ENCODE peak calls at places on chromosomes 16 and 17, in four cellular contexts. L is thoracic aorta, C is immature natural killer cell, S is substantia nigra. V is an unnamed sample.

GRCh38 chr16:31004658-31005057 is 5.8 kb downstream of the STX1B start:
- DNase-seq in L (no peak), C (no peak), S (no peak), V (no peak)

GRCh38 chr17:1506649-1507254 is 9.7 kb downstream of the INPP5K start:
- DNase-seq in L (no peak), C (no peak), S (no peak), V (no peak)

GRCh38 chr16:85148959-85149358 is 36.7 kb upstream of the CIBAR2 start:
- DNase-seq in L (no peak), C (no peak), S (no peak), V (no peak)

GRCh38 chr17:60934723-60935122 is 257.1 kb downstream of the BCAS3 start:
- DNase-seq in L (no peak), C (no peak), S (no peak), V (no peak)

GRCh38 chr17:44708401-44709263 is at the start of gene DBF4B:
- DNase-seq in L (peak), C (peak), S (peak), V (peak)

GRCh38 chr17:61639818-61640217 is 48.8 kb upstream of the NACA2 start:
- DNase-seq in L (no peak), C (no peak), S (no peak), V (no peak)

GRCh38 chr16:1277945-1278282 is 22.0 kb downstream of the TPSD1 start:
- DNase-seq in L (no peak), C (no peak), S (no peak), V (no peak)

GRCh38 chr17:81641825-81642489 is 5.0 kb downstream of the TSPAN10 start:
- DNase-seq in L (no peak), C (no peak), S (no peak), V (no peak)

GRCh38 chr16:8623634-8624033 is 2.1 kb downstream of the METTL22 start:
- DNase-seq in L (no peak), C (no peak), S (no peak), V (no peak)

GRCh38 chr17:1803280-1803679 is 26.4 kb downstream of the SMYD4 start:
- DNase-seq in L (no peak), C (no peak), S (no peak), V (no peak)

GRCh38 chr16:55055262-55055661 is 124.6 kb downstream of the IRX5 start:
- DNase-seq in L (no peak), C (no peak), S (no peak), V (no peak)

GRCh38 chr16:25210758-25211157 is 6.0 kb upstream of the AQP8 start:
- DNase-seq in L (no peak), C (no peak), S (no peak), V (no peak)

GRCh38 chr17:62591323-62591722 is 36.1 kb upstream of the MRC2 start:
- DNase-seq in L (no peak), C (no peak), S (no peak), V (no peak)

GRCh38 chr17:65495255-65496060 is 66.0 kb downstream of the AXIN2 start:
- DNase-seq in L (no peak), C (no peak), S (no peak), V (no peak)

GRCh38 chr17:2795412-2796163 is 650 bp upstream of the RAP1GAP2 start:
- DNase-seq in L (no peak), C (no peak), S (no peak), V (no peak)

GRCh38 chr16:14109782-14110727 is 38.9 kb downstream of the MRTFB start:
- DNase-seq in L (no peak), C (no peak), S (no peak), V (no peak)

GRCh38 chr16:80346160-80346632 is 194.6 kb upstream of the DYNLRB2 start:
- DNase-seq in L (no peak), C (no peak), S (no peak), V (no peak)

GRCh38 chr16:57592591-57593003 is 35.8 kb upstream of the ADGRG1 start:
- DNase-seq in L (no peak), C (peak), S (no peak), V (no peak)

GRCh38 chr16:24102120-24102740 is 153.9 kb upstream of the CACNG3 start:
- DNase-seq in L (no peak), C (no peak), S (no peak), V (no peak)

GRCh38 chr17:48011405-48012150 is 26.0 kb downstream of the COPZ2 start:
- DNase-seq in L (no peak), C (no peak), S (no peak), V (no peak)

GRCh38 chr17:76670708-76671122 is 27.2 kb upstream of the ST6GALNAC1 start:
- DNase-seq in L (no peak), C (no peak), S (no peak), V (no peak)

GRCh38 chr17:8151641-8152111 is 528 bp downstream of the PER1 start:
- DNase-seq in L (peak), C (peak), S (peak), V (no peak)

GRCh38 chr16:17414421-17414820 is 56.3 kb downstream of the XYLT1 start:
- DNase-seq in L (no peak), C (peak), S (no peak), V (no peak)

GRCh38 chr17:49502258-49502657 is 7.2 kb downstream of the NGFR start:
- DNase-seq in L (no peak), C (no peak), S (no peak), V (no peak)

GRCh38 chr16:68367034-68367433 is 56.2 kb downstream of the PRMT7 start:
- DNase-seq in L (no peak), C (peak), S (no peak), V (peak)

GRCh38 chr17:42679492-42680330 is 1.9 kb downstream of the CCR10 start:
- DNase-seq in L (no peak), C (peak), S (no peak), V (no peak)

GRCh38 chr17:29930399-29931010 is 477 bp upstream of the SSH2 start:
- DNase-seq in L (no peak), C (no peak), S (no peak), V (no peak)

GRCh38 chr17:28841901-28842281 is 699 bp downstream of the FAM222B start:
- DNase-seq in L (no peak), C (no peak), S (no peak), V (no peak)

GRCh38 chr17:8393470-8394231 is 4.0 kb downstream of the RNF222 start:
- DNase-seq in L (no peak), C (peak), S (no peak), V (no peak)

GRCh38 chr17:75325827-75326586 is 36.8 kb upstream of the SLC25A19 start:
- DNase-seq in L (no peak), C (no peak), S (no peak), V (no peak)

GRCh38 chr17:37026534-37026875 is 77.8 kb downstream of the AATF start:
- DNase-seq in L (no peak), C (no peak), S (no peak), V (no peak)

GRCh38 chr17:63698381-63698885 is 1.5 kb downstream of the LIMD2 start:
- DNase-seq in L (no peak), C (peak), S (no peak), V (no peak)

GRCh38 chr17:28193241-28193640 is 125.8 kb upstream of the TMEM97 start:
- DNase-seq in L (no peak), C (no peak), S (no peak), V (no peak)

GRCh38 chr16:17635183-17635582 is 164.4 kb upstream of the XYLT1 start:
- DNase-seq in L (no peak), C (no peak), S (no peak), V (no peak)

GRCh38 chr17:74415608-74416396 is 16.1 kb upstream of the GPRC5C start:
- DNase-seq in L (no peak), C (no peak), S (no peak), V (no peak)

GRCh38 chr16:57352636-57353047 is 5.9 kb upstream of the CCL22 start:
- DNase-seq in L (no peak), C (no peak), S (no peak), V (no peak)

GRCh38 chr16:10421596-10421995 is 35.7 kb downstream of the ATF7IP2 start:
- DNase-seq in L (no peak), C (no peak), S (no peak), V (no peak)

GRCh38 chr17:4130715-4131114 is 12.1 kb downstream of the ZZEF1 start:
- DNase-seq in L (no peak), C (no peak), S (no peak), V (no peak)

GRCh38 chr16:2015117-2015946 is 4.3 kb upstream of the NPW start:
- DNase-seq in L (no peak), C (no peak), S (no peak), V (no peak)

GRCh38 chr16:901715-902601 is 68.8 kb downstream of the LMF1 start:
- DNase-seq in L (no peak), C (no peak), S (no peak), V (no peak)